ENCODE peak calls at places on chromosome 21, in ten cellular contexts. C, B, Z, D, J, H, L, T, O and I are unnamed samples.

GRCh38 chr21:43600642-43601397 is 58.5 kb downstream of the HSF2BP start:
- DNase-seq in C (no peak), B (peak; percentile 95), Z (peak; percentile 98), D (no peak), J (no peak), H (no peak), L (no peak), T (no peak), O (no peak), I (no peak)

GRCh38 chr21:25582164-25582563 is 25.1 kb downstream of the MRPL39 start:
- DNase-seq in C (no peak), B (no peak), Z (no peak), D (no peak), J (no peak), H (no peak), L (no peak), T (no peak), O (no peak), I (no peak)

GRCh38 chr21:44918581-44919033 is 2.1 kb downstream of the ITGB2 start:
- DNase-seq in C (no peak), B (no peak), Z (no peak), D (no peak), J (peak; percentile 62), H (no peak), L (no peak), T (no peak), O (no peak), I (no peak)

GRCh38 chr21:35525443-35525842 is 476.3 kb upstream of the RUNX1 start:
- DNase-seq in C (no peak), B (peak; percentile 54), Z (no peak), D (no peak), J (no peak), H (no peak), L (no peak), T (no peak), O (no peak), I (no peak)

GRCh38 chr21:34022557-34023335 is 50.6 kb upstream of the MRPS6 start:
- DNase-seq in C (no peak), B (no peak), Z (no peak), D (no peak), J (peak; percentile 22), H (peak; percentile 2), L (no peak), T (no peak), O (peak; percentile 68), I (no peak)

GRCh38 chr21:36203603-36203889 is 46.9 kb downstream of the DOP1B start:
- DNase-seq in C (no peak), B (peak; percentile 92), Z (peak; percentile 87), D (no peak), J (no peak), H (no peak), L (no peak), T (no peak), O (no peak), I (peak; percentile 51)

GRCh38 chr21:35563885-35564451 is 496.4 kb downstream of the SETD4 start:
- DNase-seq in C (no peak), B (peak; percentile 91), Z (peak; percentile 97), D (peak; percentile 21), J (no peak), H (no peak), L (no peak), T (peak; percentile 14), O (peak; percentile 74), I (peak; percentile 21)

GRCh38 chr21:44881586-44881939 is 8.1 kb upstream of the PTTG1IP start:
- DNase-seq in C (no peak), B (no peak), Z (no peak), D (no peak), J (no peak), H (no peak), L (no peak), T (no peak), O (peak; percentile 59), I (no peak)

GRCh38 chr21:45479691-45480675 is 62.3 kb downstream of the SLC19A1 start:
- DNase-seq in C (no peak), B (no peak), Z (no peak), D (no peak), J (no peak), H (no peak), L (no peak), T (no peak), O (no peak), I (no peak)

DNA sequence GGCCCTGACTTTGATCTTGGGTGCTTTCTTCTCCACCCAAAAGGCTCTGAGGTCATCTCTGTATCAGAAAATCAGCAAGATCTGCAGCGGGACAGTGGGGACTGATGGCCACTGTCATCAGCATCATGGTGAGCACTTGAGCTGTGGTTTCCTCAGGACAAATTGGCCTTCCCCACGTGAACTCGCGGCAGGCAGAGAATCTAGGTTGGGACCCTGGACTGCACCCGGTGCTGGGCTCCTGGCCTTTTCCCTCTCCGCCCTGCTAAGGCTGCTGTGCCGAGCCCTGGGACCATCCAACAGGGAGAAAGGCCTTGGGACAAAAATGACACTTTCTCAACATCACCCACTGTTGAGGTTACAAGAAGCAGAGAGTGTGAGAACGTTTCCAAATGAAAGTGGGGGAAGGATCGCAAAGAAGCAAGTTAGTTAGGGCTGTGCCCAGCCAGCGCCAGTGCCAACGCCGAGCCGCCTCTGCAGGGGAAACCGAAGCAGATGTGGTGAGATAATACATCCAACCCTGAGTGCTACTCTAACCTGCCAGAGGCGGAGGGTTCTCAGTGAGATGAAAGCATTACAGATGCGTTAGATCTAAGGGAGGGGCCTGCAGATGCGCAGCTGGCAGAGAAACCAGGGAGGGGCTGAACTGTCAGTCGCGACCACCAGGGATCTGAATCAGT is 9.1 kb upstream of the UMODL1 start:
- DNase-seq in C (no peak), B (no peak), Z (no peak), D (no peak), J (peak; percentile 27), H (no peak), L (peak; percentile 71), T (no peak), O (no peak), I (no peak)
- H3K4me1 ChIP-seq in C (peaks cover 5% of the 10 kb centered on the region), B (peaks cover 11% of the 10 kb centered on the region), Z (peaks cover 14% of the 10 kb centered on the region), D (no peaks in the 10 kb centered on the region), J (peaks cover 20% of the 10 kb centered on the region), H (peaks cover 43% of the 10 kb centered on the region), L (peaks cover 25% of the 10 kb centered on the region), T (no peaks in the 10 kb centered on the region), O (no peaks in the 10 kb centered on the region), I (no peaks in the 10 kb centered on the region)

GRCh38 chr21:41762753-41763152 is 4.1 kb downstream of the RIPK4 start:
- DNase-seq in C (no peak), B (no peak), Z (no peak), D (no peak), J (peak; percentile 58), H (no peak), L (no peak), T (no peak), O (no peak), I (no peak)

GRCh38 chr21:41764558-41765392 is 2.1 kb downstream of the RIPK4 start:
- DNase-seq in C (no peak), B (no peak), Z (no peak), D (no peak), J (no peak), H (no peak), L (no peak), T (no peak), O (peak; percentile 15), I (no peak)

GRCh38 chr21:41762236-41762635 is 4.6 kb downstream of the RIPK4 start:
- DNase-seq in C (no peak), B (no peak), Z (no peak), D (no peak), J (peak; percentile 89), H (no peak), L (no peak), T (no peak), O (no peak), I (no peak)

GRCh38 chr21:41763996-41764395 is 2.9 kb downstream of the RIPK4 start:
- DNase-seq in C (no peak), B (no peak), Z (no peak), D (no peak), J (no peak), H (no peak), L (no peak), T (no peak), O (no peak), I (no peak)

DNA sequence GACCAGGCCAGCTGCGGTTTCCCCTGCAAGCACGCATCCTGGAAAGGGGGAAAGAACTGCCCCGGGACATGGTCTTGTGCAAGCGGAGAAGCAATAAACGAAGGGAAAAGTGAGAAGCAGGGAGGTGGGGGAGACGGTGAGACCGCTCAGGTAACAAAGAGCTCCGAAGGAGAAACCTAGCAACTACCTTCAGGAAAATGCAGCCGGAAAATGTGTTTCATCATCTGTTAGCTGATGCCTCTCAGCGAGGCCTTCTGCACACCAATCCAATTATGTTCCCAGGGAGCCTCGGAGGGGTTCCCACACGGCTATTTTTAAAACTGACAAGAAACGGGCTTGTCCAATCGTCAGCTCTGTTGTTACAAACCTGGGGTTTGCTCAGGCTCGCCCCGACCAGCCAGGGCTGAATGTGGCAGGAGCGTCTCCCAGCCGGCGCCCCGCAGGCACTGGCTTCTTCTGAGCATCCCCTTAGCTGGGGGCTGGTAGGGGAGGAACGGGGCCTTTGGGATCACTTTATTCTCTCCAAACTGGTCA is 3.4 kb downstream of the RIPK4 start:
- DNase-seq in C (peak; percentile 83), B (no peak), Z (no peak), D (no peak), J (peak; percentile 55), H (no peak), L (no peak), T (no peak), O (no peak), I (no peak)
- H3K27ac ChIP-seq in C (peak overlapping the region; percentile 69), B (no peak overlapping the region), Z (no peak overlapping the region), D (no peak overlapping the region), J (no peak overlapping the region), H (no peak overlapping the region), L (no peak overlapping the region), T (no peak overlapping the region), O (no peak overlapping the region), I (no peak overlapping the region)

DNA sequence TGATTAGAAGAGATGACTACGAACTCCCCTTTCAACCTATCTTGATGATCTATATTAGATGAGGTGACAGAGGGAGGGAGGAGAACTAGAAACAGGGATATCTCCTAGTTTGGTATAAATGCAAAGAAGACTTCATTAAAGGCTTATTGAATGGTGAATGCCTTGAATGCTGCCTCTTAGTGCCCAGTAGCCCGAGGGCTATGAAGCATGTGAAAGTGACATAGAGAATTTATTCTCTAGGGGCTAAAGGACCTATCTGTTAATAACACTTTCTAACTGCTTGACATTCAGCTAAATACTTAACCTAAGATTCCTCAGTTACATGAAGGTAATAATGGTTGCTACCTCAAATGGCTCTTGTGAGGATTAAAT is 764.1 kb downstream of the LTN1 start:
- DNase-seq in C (no peak), B (no peak), Z (no peak), D (no peak), J (no peak), H (no peak), L (no peak), T (no peak), O (no peak), I (no peak)
- H3K9me3 ChIP-seq in C (no peaks in the 10 kb centered on the region), B (no peaks in the 10 kb centered on the region), Z (no peaks in the 10 kb centered on the region), D (no peaks in the 10 kb centered on the region), J (no peaks in the 10 kb centered on the region), H (no peaks in the 10 kb centered on the region), L (no peaks in the 10 kb centered on the region), T (no peaks in the 10 kb centered on the region), O (no peaks in the 10 kb centered on the region), I (no peaks in the 10 kb centered on the region)

DNA sequence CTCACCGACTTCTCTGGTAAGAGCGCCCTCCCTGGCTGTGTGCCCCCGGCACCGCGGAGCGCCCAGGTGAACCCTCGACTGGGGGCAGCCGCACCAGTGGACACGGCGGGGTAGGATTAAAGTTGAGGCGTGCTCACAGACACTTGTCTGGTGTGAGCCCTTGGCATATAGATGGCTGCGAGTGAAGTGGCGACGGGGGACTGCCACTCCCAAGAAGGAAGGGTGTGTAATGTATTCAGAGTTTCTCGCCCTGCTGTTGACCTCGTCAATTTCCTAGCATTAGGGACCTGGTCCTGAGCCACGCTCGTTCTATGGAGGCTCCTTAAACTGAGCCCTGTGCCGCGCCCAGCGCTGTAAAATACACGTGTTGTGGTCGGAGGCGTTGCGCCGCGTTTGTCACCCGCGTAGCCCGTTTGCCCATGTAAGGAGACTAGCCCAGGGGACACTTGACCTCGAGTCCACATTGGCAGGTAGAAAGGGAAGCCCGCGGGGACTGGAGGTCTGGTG is 545 bp downstream of the EVA1C start:
- DNase-seq in C (peak; percentile 62), B (no peak), Z (no peak), D (peak; percentile 61), J (no peak), H (no peak), L (no peak), T (peak; percentile 33), O (peak; percentile 81), I (peak; percentile 29)
- H3K4me1 ChIP-seq in C (peaks cover 6% of the 10 kb centered on the region), B (peaks cover 10% of the 10 kb centered on the region), Z (peaks cover 31% of the 10 kb centered on the region), D (peaks cover 14% of the 10 kb centered on the region), J (peaks cover 37% of the 10 kb centered on the region), H (peaks cover 32% of the 10 kb centered on the region), L (peaks cover 16% of the 10 kb centered on the region), T (no peaks in the 10 kb centered on the region), O (peaks cover 29% of the 10 kb centered on the region), I (peaks cover 9% of the 10 kb centered on the region)